ENCODE peak calls at places on chromosome 16, in five cellular contexts. Z, Q, A, D and M are unnamed samples.

GRCh38 chr16:28549301-28549899 is 4.3 kb upstream of the SGF29 start:
- DNase-seq in Z (no peak), Q (no peak), A (no peak), D (no peak), M (no peak)

GRCh38 chr16:79601092-79601977 is 798 bp upstream of the MAF start:
- DNase-seq in Z (peak; percentile 72), Q (no peak), A (peak; percentile 72), D (peak; percentile 83), M (peak; percentile 72)

GRCh38 chr16:15703029-15703736 is 53.1 kb downstream of the NDE1 start:
- DNase-seq in Z (no peak), Q (no peak), A (no peak), D (no peak), M (no peak)

GRCh38 chr16:27424772-27425498 is 23.0 kb downstream of the IL21R start:
- DNase-seq in Z (no peak), Q (no peak), A (no peak), D (peak; percentile 24), M (no peak)

GRCh38 chr16:74695450-74696422 is 4.9 kb downstream of the MLKL start:
- DNase-seq in Z (peak; percentile 69), Q (peak; percentile 53), A (peak; percentile 80), D (peak; percentile 93), M (peak; percentile 81)

GRCh38 chr16:75764154-75764768 is 38.0 kb upstream of the CPHXL start:
- DNase-seq in Z (peak; percentile 46), Q (no peak), A (peak; percentile 58), D (peak; percentile 66), M (peak; percentile 61)

GRCh38 chr16:46886764-46887523 is 2.8 kb downstream of the GPT2 start:
- DNase-seq in Z (no peak), Q (no peak), A (no peak), D (no peak), M (no peak)

GRCh38 chr16:85521737-85522042 is 91.4 kb upstream of the GSE1 start:
- DNase-seq in Z (no peak), Q (no peak), A (no peak), D (peak; percentile 70), M (no peak)

GRCh38 chr16:70324998-70325765 is 21.5 kb upstream of the DDX19A start:
- DNase-seq in Z (no peak), Q (no peak), A (no peak), D (no peak), M (no peak)

GRCh38 chr16:51024703-51025102 is 126.4 kb downstream of the SALL1 start:
- DNase-seq in Z (no peak), Q (no peak), A (no peak), D (no peak), M (no peak)

GRCh38 chr16:68798398-68798797 is 44.9 kb upstream of the TANGO6 start:
- DNase-seq in Z (no peak), Q (no peak), A (no peak), D (no peak), M (no peak)

GRCh38 chr16:61892531-61892930 is 143.7 kb downstream of the CDH8 start:
- DNase-seq in Z (no peak), Q (no peak), A (no peak), D (no peak), M (no peak)

GRCh38 chr16:68992521-68992920 is 112.9 kb upstream of the HAS3 start:
- DNase-seq in Z (no peak), Q (no peak), A (no peak), D (no peak), M (no peak)

GRCh38 chr16:28876016-28876659 is 2.1 kb upstream of the ATP2A1 start:
- DNase-seq in Z (no peak), Q (no peak), A (no peak), D (no peak), M (no peak)

GRCh38 chr16:15053904-15054303 is 2.0 kb downstream of the NTAN1 start:
- DNase-seq in Z (no peak), Q (no peak), A (no peak), D (no peak), M (no peak)

GRCh38 chr16:22671301-22672076 is 142.5 kb upstream of the HS3ST2 start:
- DNase-seq in Z (peak; percentile 1), Q (no peak), A (no peak), D (peak; percentile 54), M (no peak)

GRCh38 chr16:34803683-34804416 is 1344.4 kb downstream of the TP53TG3F start:
- DNase-seq in Z (no peak), Q (no peak), A (no peak), D (no peak), M (no peak)

GRCh38 chr16:74774223-74775139 is at the start of gene FA2H:
- DNase-seq in Z (peak; percentile 42), Q (no peak), A (peak; percentile 96), D (peak; percentile 73), M (peak; percentile 93)

GRCh38 chr16:52068447-52069074 is 478.4 kb downstream of the TOX3 start:
- DNase-seq in Z (no peak), Q (no peak), A (peak; percentile 35), D (no peak), M (peak; percentile 41)

GRCh38 chr16:53912155-53912554 is 208.2 kb downstream of the FTO start:
- DNase-seq in Z (no peak), Q (no peak), A (no peak), D (no peak), M (no peak)

GRCh38 chr16:80527297-80527696 is 13.5 kb upstream of the DYNLRB2 start:
- DNase-seq in Z (no peak), Q (no peak), A (no peak), D (no peak), M (peak; percentile 12)

GRCh38 chr16:51327001-51327400 is 175.9 kb upstream of the SALL1 start:
- DNase-seq in Z (no peak), Q (no peak), A (no peak), D (no peak), M (no peak)

GRCh38 chr16:64702415-64702814 is 419.4 kb downstream of the CDH11 start:
- DNase-seq in Z (no peak), Q (no peak), A (no peak), D (no peak), M (no peak)

GRCh38 chr16:81841709-81842108 is 62.6 kb downstream of the PLCG2 start:
- DNase-seq in Z (no peak), Q (no peak), A (no peak), D (no peak), M (no peak)
- H3K36me3 ChIP-seq in Z (no peaks in the 10 kb centered on the region), Q (no peaks in the 10 kb centered on the region), A (no peaks in the 10 kb centered on the region), D (no peaks in the 10 kb centered on the region), M (no peaks in the 10 kb centered on the region)

GRCh38 chr16:19230575-19230974 is 55.0 kb upstream of the CLEC19A start:
- DNase-seq in Z (no peak), Q (no peak), A (no peak), D (no peak), M (no peak)

GRCh38 chr16:19228575-19228974 is 57.0 kb upstream of the CLEC19A start:
- DNase-seq in Z (no peak), Q (no peak), A (no peak), D (no peak), M (no peak)

GRCh38 chr16:19228057-19228456 is 57.5 kb upstream of the CLEC19A start:
- DNase-seq in Z (no peak), Q (no peak), A (no peak), D (no peak), M (no peak)

GRCh38 chr16:19231881-19232280 is 53.6 kb upstream of the CLEC19A start:
- DNase-seq in Z (no peak), Q (no peak), A (no peak), D (no peak), M (no peak)

GRCh38 chr16:19227643-19228042 is 57.9 kb upstream of the CLEC19A start:
- DNase-seq in Z (no peak), Q (no peak), A (no peak), D (no peak), M (no peak)
- TF ChIP-seq EP300 in Z (no peak), Q (no peak), A (no peak), D (no peak), M (no peak)

DNA sequence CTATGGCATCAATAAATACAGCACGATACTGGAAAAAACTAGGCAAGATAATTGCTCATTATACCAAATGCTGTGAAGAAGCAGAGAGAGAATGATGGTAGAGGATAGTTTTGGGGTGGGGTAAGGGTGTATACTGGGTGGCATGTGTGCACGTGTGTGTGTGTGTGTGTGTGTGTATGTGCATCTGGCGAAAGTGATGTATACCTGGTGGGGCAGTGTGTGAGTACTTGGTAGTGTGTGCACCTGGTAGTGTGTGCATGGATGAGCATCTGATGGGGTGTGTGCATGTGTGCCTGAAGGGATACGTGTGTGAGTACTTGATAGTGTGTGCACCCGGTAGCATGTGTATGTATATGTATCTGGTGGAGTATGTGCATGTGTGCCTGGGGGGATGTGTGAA is 347.3 kb downstream of the CPPED1 start:
- DNase-seq in Z (no peak), Q (no peak), A (no peak), D (no peak), M (no peak)
- H3K4me1 ChIP-seq in Z (peaks cover 4% of the 10 kb centered on the region), Q (no peaks in the 10 kb centered on the region), A (no peaks in the 10 kb centered on the region), D (peaks cover 2% of the 10 kb centered on the region), M (no peaks in the 10 kb centered on the region)

GRCh38 chr16:49726155-49726554 is 129.8 kb downstream of the ZNF423 start:
- DNase-seq in Z (no peak), Q (no peak), A (no peak), D (no peak), M (no peak)
- H3K36me3 ChIP-seq in Z (no peaks in the 10 kb centered on the region), Q (peaks cover 9% of the 10 kb centered on the region), A (peaks cover 10% of the 10 kb centered on the region), D (no peaks in the 10 kb centered on the region), M (no peaks in the 10 kb centered on the region)

DNA sequence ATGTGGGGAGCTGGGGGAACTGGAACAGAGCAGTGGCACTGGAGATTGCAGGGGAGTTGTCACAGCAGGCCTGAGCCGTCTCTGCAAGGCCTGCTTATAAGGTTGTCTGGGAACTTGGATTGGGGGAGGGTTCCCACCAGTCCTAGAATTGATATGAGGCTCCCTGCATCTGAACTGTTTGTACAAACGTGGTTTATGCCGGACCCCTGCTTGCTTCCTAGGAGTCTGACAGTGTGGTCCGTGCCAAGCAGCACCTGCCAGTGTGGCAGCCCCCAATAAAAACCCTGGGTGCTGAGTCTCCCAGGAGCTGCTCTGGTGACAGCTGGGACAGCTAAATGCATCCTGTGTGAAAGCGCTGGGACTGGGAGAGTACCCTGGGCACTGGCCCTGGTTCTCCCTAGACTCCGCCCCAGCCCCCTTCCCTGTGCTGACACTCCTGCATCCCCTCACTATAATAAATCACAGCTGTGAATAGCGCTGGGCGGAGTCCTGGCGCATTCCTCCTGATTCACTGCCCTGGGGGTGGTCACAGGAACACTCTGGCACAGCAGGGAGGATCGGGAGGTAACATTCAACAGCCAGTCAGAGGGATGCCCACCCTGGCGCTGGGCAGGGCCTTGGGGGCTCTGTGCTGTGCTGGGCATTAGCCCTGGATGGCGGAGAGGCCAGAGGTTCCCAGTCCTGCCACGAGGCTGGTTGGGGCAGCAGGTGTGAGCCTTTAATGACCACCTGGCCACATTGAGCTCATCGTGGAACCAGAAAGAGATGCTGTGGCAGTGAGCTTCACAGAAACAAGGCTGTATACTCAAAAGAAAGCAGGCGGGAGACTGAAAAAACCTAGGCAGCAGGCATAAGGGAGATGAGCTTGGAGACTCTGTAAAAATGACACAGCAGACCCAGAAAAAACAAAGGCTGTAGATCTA is 45.6 kb downstream of the RMI2 start:
- DNase-seq in Z (no peak), Q (no peak), A (no peak), D (peak; percentile 41), M (no peak)
- TF ChIP-seq EP300 in Z (no peak), Q (no peak), A (no peak), D (no peak), M (no peak)